ENCODE peak calls at places on chromosome 20, in six cellular contexts. D, W, O, I, F and P are unnamed samples.

GRCh38 chr20:43032459-43032858 is 157.2 kb downstream of the PTPRT start:
- DNase-seq in O (no peak), D (no peak), F (no peak), W (no peak), I (no peak), P (no peak)

GRCh38 chr20:12012241-12013222 is 94.8 kb downstream of the BTBD3 start:
- DNase-seq in F (peak), O (peak), D (peak), I (peak), W (peak), P (peak)

GRCh38 chr20:49964964-49965780 is 17.6 kb upstream of the SNAI1 start:
- DNase-seq in D (no peak), F (peak), O (peak), I (peak), W (no peak), P (no peak)

GRCh38 chr20:4519530-4519929 is 202.2 kb upstream of the PRND start:
- DNase-seq in W (no peak), I (peak), F (peak), D (peak), O (no peak), P (peak)

GRCh38 chr20:33840759-33841438 is 29.8 kb downstream of the CHMP4B start:
- DNase-seq in F (no peak), O (no peak), I (no peak), W (no peak), D (no peak), P (no peak)

GRCh38 chr20:9555781-9556180 is 41.4 kb downstream of the LAMP5 start:
- DNase-seq in F (no peak), I (no peak), W (no peak), O (no peak), D (no peak), P (no peak)

GRCh38 chr20:58153121-58153520 is 75.3 kb downstream of the ANKRD60 start:
- DNase-seq in D (no peak), O (no peak), F (no peak), W (no peak), I (no peak), P (no peak)

GRCh38 chr20:48807586-48808381 is 20.0 kb downstream of the PREX1 start:
- DNase-seq in O (no peak), D (no peak), F (no peak), I (no peak), W (no peak), P (no peak)

GRCh38 chr20:37680420-37680819 is 13.4 kb upstream of the CTNNBL1 start:
- DNase-seq in W (no peak), F (no peak), I (no peak), D (no peak), O (no peak), P (no peak)

GRCh38 chr20:47860049-47860830 is 75.0 kb upstream of the SULF2 start:
- DNase-seq in D (no peak), O (no peak), F (no peak), I (no peak), W (no peak), P (no peak)

GRCh38 chr20:4603724-4604123 is 118.0 kb upstream of the PRND start:
- DNase-seq in I (no peak), D (no peak), O (no peak), F (no peak), W (no peak), P (no peak)

GRCh38 chr20:1809611-1810510 is 85.3 kb upstream of the SIRPA start:
- DNase-seq in W (no peak), D (no peak), O (no peak), I (no peak), F (no peak), P (no peak)

GRCh38 chr20:51565298-51565697 is 22.8 kb upstream of the NFATC2 start:
- DNase-seq in D (no peak), W (no peak), F (no peak), O (no peak), I (no peak), P (no peak)

GRCh38 chr20:50747275-50747674 is 15.9 kb downstream of the PARD6B start:
- DNase-seq in W (no peak), O (no peak), D (no peak), I (no peak), F (no peak), P (no peak)

GRCh38 chr20:23009636-23010035 is 25.5 kb upstream of the SSTR4 start:
- DNase-seq in O (no peak), D (no peak), W (no peak), I (no peak), F (no peak), P (no peak)

GRCh38 chr20:47328841-47329448 is 27.6 kb downstream of the ZMYND8 start:
- DNase-seq in O (no peak), F (no peak), W (no peak), I (no peak), D (no peak), P (no peak)

GRCh38 chr20:56580226-56580625 is 47.2 kb downstream of the FAM209B start:
- DNase-seq in F (no peak), O (no peak), I (no peak), D (no peak), W (no peak), P (no peak)

GRCh38 chr20:59664389-59665055 is 60.2 kb downstream of the PHACTR3 start:
- DNase-seq in D (no peak), F (no peak), W (no peak), I (no peak), O (no peak), P (no peak)

GRCh38 chr20:11850901-11851300 is 66.8 kb upstream of the BTBD3 start:
- DNase-seq in O (no peak), F (no peak), I (no peak), W (no peak), D (no peak), P (no peak)

GRCh38 chr20:57392512-57393271 is 1.5 kb downstream of the RBM38 start:
- DNase-seq in W (no peak), O (no peak), I (peak), F (no peak), D (no peak), P (no peak)

GRCh38 chr20:43590036-43590391 is 723 bp upstream of the IFT52 start:
- DNase-seq in W (no peak), I (peak), F (peak), O (peak), D (no peak), P (no peak)

GRCh38 chr20:63944078-63944941 is 11.9 kb downstream of the UCKL1 start:
- DNase-seq in D (no peak), O (no peak), W (no peak), I (no peak), F (no peak), P (no peak)

GRCh38 chr20:10322073-10323012 is 103.7 kb downstream of the SNAP25 start:
- DNase-seq in W (no peak), I (no peak), O (no peak), D (no peak), F (no peak), P (no peak)

GRCh38 chr20:46119547-46119946 is 1.4 kb downstream of the CD40 start:
- DNase-seq in D (no peak), F (no peak), O (no peak), I (no peak), W (no peak), P (no peak)

GRCh38 chr20:46119028-46119546 is 973 bp downstream of the CD40 start:
- DNase-seq in W (peak), I (no peak), D (no peak), F (no peak), O (no peak), P (peak)

GRCh38 chr20:46120136-46120535 is 2.0 kb downstream of the CD40 start:
- DNase-seq in W (no peak), O (no peak), F (no peak), I (no peak), D (no peak), P (no peak)

GRCh38 chr20:46118481-46119020 is 437 bp downstream of the CD40 start:
- DNase-seq in O (no peak), I (no peak), D (no peak), W (no peak), F (peak), P (no peak)

GRCh38 chr20:46117704-46118467 is at the start of gene CD40:
- DNase-seq in O (peak), D (peak), F (peak), W (peak), I (peak), P (peak)
- TF ChIP-seq POLR2A in O (peak), D (peak), F (peak), W (peak), I (no peak), P (peak)

GRCh38 chr20:32737371-32738223 is 5.7 kb downstream of the COMMD7 start:
- DNase-seq in D (no peak), F (no peak), W (no peak), I (no peak), O (no peak), P (no peak)

GRCh38 chr20:32741151-32741550 is 2.1 kb downstream of the COMMD7 start:
- DNase-seq in F (no peak), D (no peak), O (no peak), W (no peak), I (no peak), P (no peak)

GRCh38 chr20:32743237-32744112 is at the start of gene COMMD7:
- DNase-seq in F (peak), O (peak), W (peak), I (peak), D (peak), P (no peak)

GRCh38 chr20:32742322-32743236 is 688 bp downstream of the COMMD7 start:
- DNase-seq in D (no peak), O (no peak), I (no peak), W (no peak), F (peak), P (no peak)
- TF ChIP-seq TAF1 in D (no peak), O (no peak), I (no peak), W (no peak), F (no peak), P (no peak)

DNA sequence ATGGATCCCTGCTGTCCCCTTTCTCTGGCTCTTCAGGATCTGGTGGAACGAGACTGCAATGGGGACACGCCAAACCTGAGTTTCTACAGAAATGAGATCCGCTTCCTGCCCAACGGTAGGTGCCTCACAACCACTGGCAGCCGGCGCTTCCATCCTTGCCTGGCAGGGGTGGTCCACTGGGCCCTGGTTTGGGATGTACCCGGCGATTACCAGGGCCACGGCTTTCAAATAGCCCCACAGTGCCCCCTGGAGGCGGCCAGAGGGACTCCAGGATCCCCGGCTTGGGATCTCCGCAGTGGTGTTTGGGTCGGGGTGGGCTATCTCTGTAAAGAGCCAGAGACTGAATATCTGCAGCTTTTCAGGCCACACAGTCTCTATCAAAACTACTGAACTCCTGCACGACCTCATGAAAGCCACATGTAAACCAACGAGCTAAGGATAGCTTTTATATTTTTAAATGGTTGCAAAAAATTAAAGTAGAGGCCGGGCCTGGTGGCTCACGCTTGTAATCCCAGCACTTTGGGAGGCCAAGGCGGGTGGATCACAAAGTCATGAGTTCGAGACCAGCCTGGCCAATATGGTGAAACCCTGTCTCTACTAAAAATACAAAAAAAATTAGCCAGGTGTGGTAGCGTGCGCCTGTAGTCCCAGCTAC is 3.7 kb downstream of the OGFR start:
- DNase-seq in F (peak), O (peak), W (no peak), I (peak), D (peak), P (peak)
- TF ChIP-seq POLR2AphosphoS5 in F (no peak), O (no peak), W (no peak), I (no peak), D (no peak), P (no peak)

DNA sequence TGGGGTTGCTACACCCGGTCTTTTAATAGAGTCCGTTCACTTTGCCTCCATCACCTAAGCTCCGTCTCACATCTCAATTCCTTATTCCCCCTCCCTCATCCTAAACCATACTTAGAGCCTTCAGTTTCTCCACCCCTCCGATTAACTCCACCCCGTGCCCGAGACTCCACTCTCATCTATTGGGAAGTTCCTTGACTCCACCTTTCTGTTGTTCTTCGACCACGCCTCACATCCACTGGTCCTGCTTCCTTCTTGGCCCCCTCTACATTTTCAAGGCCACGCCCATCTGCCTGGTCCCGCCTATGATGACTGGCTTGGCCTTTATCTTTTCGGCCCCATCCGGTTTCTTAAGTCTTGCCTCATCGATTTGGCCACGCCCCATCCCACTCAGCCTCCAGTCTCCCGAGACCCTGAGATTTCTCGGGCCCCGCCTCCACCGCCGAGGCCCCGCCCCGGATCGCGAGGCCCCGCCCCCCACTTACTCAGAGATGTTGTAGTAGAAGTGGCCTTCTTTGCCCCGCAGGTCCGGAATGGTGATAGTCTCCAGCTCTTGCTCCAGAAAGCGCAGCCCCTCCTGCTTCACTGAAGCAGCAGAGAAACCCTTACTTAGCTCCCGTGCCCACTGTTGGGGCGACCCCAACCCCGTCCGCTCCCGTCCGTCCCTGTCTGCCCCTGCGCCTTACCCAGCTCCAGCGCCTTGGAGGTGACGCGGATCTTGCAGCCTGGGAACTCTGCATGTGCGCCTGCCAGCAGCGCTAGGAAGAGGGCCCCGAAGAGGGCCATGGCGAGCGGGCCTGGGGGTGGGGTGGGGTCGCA is 1.1 kb downstream of the PLTP start:
- DNase-seq in O (no peak), I (peak), D (peak), F (peak), W (peak), P (peak)
- TF ChIP-seq POLR2A in O (no peak), I (peak), D (peak), F (peak), W (peak), P (peak)

DNA sequence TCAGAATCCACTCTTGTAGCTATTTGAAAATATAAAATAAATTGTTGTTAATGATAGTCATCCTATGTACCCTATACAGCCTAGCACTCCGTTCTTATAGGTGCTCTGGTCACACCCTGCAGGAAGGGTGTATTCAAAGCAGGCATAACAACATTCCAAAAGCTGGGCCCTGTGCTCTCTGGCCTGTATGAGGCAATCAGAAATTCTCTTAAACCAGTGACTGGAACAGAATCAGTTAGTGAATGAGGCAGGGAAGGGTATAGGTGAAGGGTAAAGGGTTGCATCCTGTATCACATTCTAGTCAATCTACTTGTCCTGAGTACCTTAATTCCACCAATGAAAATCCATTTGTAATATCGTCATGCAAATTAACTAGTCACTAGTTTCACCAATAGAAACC is 154.5 kb upstream of the ZNF217 start:
- DNase-seq in I (no peak), W (no peak), F (no peak), O (no peak), D (no peak), P (no peak)
- TF ChIP-seq TAF1 in I (no peak), W (no peak), F (no peak), O (no peak), D (no peak), P (no peak)